ENCODE peak calls at places on chromosomes 7 and 10, in six cellular contexts. Z is A549; F is IMR-90; T is psoas muscle; M is upper lobe of right lung; G is CD8-positive, alpha-beta memory T cell. S is an unnamed sample. For H3K4me1, the result is how much of the 10 kb centered on the place peaks cover.

GRCh38 chr7:96648784-96649183 is 60.9 kb downstream of the SEM1 start:
- DNase-seq in G (no peak), M (no peak), Z (no peak), F (no peak), T (no peak), S (no peak)

GRCh38 chr10:44043646-44044368 is 341.1 kb downstream of the CXCL12 start:
- DNase-seq in Z (no peak), T (peak), F (no peak), M (no peak), G (no peak), S (no peak)

GRCh38 chr10:21807162-21807561 is 196.4 kb downstream of the DNAJC1 start:
- DNase-seq in T (no peak), M (no peak), Z (no peak), F (no peak), G (no peak), S (no peak)

GRCh38 chr10:25682203-25682950 is 251.7 kb upstream of the MYO3A start:
- DNase-seq in Z (peak), T (no peak), G (no peak), M (no peak), F (no peak), S (no peak)

GRCh38 chr7:131625817-131626372 is 69.5 kb upstream of the PODXL start:
- DNase-seq in T (peak), M (no peak), Z (peak), G (no peak), F (peak), S (no peak)

GRCh38 chr7:103073989-103074518 is 542 bp downstream of the FBXL13 start:
- DNase-seq in T (no peak), F (no peak), Z (no peak), G (no peak), M (no peak), S (peak)

GRCh38 chr10:1048349-1048731 is 579 bp downstream of the IDI1 start:
- DNase-seq in F (peak), Z (no peak), G (no peak), M (peak), T (peak), S (no peak)

GRCh38 chr10:124221356-124222297 is 128.2 kb upstream of the CHST15 start:
- DNase-seq in G (no peak), F (no peak), Z (no peak), T (no peak), M (no peak), S (no peak)

GRCh38 chr10:62924344-62924748 is 108.2 kb upstream of the EGR2 start:
- DNase-seq in G (no peak), T (no peak), F (no peak), Z (no peak), M (no peak), S (no peak)

GRCh38 chr10:113058175-113058961 is 108.3 kb downstream of the TCF7L2 start:
- DNase-seq in T (no peak), Z (no peak), F (peak), G (no peak), M (no peak), S (no peak)

GRCh38 chr10:43001427-43001795 is 75.5 kb upstream of the RET start:
- DNase-seq in Z (no peak), M (no peak), T (no peak), F (no peak), G (no peak), S (no peak)

GRCh38 chr10:97464226-97464625 is 18.3 kb downstream of the ZDHHC16 start:
- DNase-seq in F (no peak), M (no peak), G (no peak), T (no peak), Z (no peak), S (no peak)

GRCh38 chr10:113739031-113739430 is 12.5 kb upstream of the PLEKHS1 start:
- DNase-seq in G (no peak), M (no peak), T (no peak), Z (no peak), F (no peak), S (no peak)

GRCh38 chr10:107718868-107719267 is 554.4 kb upstream of the SORCS1 start:
- DNase-seq in F (no peak), M (no peak), G (no peak), T (no peak), Z (no peak), S (no peak)

GRCh38 chr10:70966848-70967553 is 78.6 kb upstream of the PCBD1 start:
- DNase-seq in M (no peak), Z (no peak), F (no peak), T (no peak), G (no peak), S (no peak)

GRCh38 chr10:80500572-80501380 is 36.9 kb upstream of the SH2D4B start:
- DNase-seq in T (peak), G (no peak), Z (no peak), M (peak), F (no peak), S (peak)

GRCh38 chr7:116249969-116250553 is 39.7 kb downstream of the TES start:
- DNase-seq in F (peak), M (no peak), T (no peak), G (no peak), Z (peak), S (no peak)

GRCh38 chr10:68251146-68251545 is 19.2 kb upstream of the ATOH7 start:
- DNase-seq in T (no peak), F (no peak), G (no peak), M (no peak), Z (no peak), S (no peak)

GRCh38 chr7:28953628-28954027 is 4.5 kb downstream of the TRIL start:
- DNase-seq in F (peak), Z (no peak), M (no peak), T (no peak), G (no peak), S (no peak)

GRCh38 chr7:49295136-49295535 is 370.8 kb downstream of the CDC14C start:
- DNase-seq in F (no peak), M (no peak), G (no peak), Z (no peak), T (no peak), S (no peak)

GRCh38 chr7:105198223-105198622 is 184.2 kb downstream of the KMT2E start:
- DNase-seq in G (no peak), M (no peak), T (no peak), Z (no peak), F (peak), S (no peak)

GRCh38 chr7:101941481-101942383 is 124.3 kb downstream of the CUX1 start:
- DNase-seq in G (no peak), M (peak), T (no peak), F (peak), Z (peak), S (no peak)

GRCh38 chr10:112265745-112266144 is 17.5 kb upstream of the TECTB start:
- DNase-seq in F (peak), Z (no peak), T (no peak), M (no peak), G (no peak), S (no peak)

GRCh38 chr7:6460990-6461584 is 13.3 kb upstream of the DAGLB start:
- DNase-seq in T (no peak), G (no peak), F (no peak), M (no peak), Z (no peak), S (no peak)

GRCh38 chr10:3807221-3807927 is 22.4 kb upstream of the KLF6 start:
- DNase-seq in F (no peak), Z (no peak), M (no peak), G (no peak), T (no peak), S (no peak)

GRCh38 chr10:3805227-3805790 is 20.3 kb upstream of the KLF6 start:
- DNase-seq in T (no peak), G (peak), F (peak), M (no peak), Z (no peak), S (no peak)

GRCh38 chr10:3805791-3806381 is 20.9 kb upstream of the KLF6 start:
- DNase-seq in M (no peak), F (peak), G (peak), Z (no peak), T (no peak), S (no peak)

GRCh38 chr10:3807928-3808496 is 23.0 kb upstream of the KLF6 start:
- DNase-seq in M (no peak), G (no peak), Z (no peak), T (no peak), F (no peak), S (no peak)

GRCh38 chr10:3806603-3807002 is 21.6 kb upstream of the KLF6 start:
- DNase-seq in T (no peak), F (peak), Z (no peak), G (no peak), M (no peak), S (no peak)
- H3K4me1 ChIP-seq in T (half or more), F (under half), Z (half or more), G (half or more), M (half or more), S (under half)

DNA sequence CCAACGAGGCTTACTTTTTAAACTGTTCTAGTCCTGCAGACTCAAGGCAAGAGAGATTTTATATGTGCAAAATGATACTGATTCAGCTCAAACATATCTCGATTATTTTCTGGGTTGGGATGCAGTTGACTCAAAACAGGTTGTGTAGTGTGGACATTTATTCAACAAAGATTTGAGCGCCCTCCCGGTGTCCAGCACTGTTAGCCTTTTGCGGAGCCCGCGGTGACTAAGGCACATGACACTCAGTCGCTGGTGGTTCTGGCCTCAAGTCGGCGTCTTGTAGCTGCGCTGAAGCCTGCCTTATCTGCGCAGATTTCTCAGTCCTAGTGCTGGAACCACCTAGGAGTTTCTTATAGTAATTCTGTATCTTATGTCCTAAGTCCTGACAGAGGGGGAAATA is 938 bp upstream of the CADPS2 start:
- DNase-seq in G (no peak), M (peak), T (peak), Z (peak), F (peak), S (peak)
- H3K4me3 ChIP-seq in G (no peak), M (peak), T (peak), Z (peak), F (no peak), S (peak)

DNA sequence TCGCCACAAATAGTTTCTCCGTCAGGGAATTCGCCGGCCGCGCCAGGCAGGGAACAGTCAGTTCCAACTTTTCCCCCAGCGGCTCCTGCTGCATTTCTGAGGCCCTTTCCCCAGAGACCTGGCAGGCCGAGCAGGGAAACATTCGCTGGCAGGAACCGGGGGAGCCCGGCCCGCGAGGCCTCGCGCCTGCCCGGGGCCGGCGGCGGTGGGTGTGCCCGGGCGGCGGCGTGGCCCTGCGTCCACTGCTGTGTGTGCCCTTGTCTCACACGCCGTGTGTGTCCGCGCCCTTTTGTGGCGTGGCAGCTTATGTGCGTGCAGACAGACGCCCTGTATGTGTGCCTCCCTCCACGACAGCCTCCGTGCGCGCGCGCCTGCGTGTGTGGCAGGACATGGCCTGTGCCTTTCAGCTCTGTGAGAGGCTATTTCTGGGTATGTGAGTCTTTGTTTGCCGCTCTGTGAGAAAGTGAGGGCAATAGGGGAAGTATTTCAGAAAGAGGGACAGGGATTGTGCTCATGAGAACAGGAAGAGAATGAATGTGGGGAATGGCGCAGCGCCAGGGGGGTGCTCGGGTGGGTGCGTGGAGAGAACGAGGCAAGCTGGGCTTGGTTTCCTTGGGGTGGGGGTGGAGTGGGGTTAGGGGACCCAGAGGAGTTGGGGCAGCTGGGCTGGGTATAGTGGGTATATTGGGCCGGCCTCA is 689 bp upstream of the SMARCD3 start:
- DNase-seq in M (peak), F (peak), T (peak), G (no peak), Z (peak), S (peak)
- H3K27ac ChIP-seq in M (peak), F (peak), T (peak), G (no peak), Z (peak), S (peak)

GRCh38 chr10:14617125-14617524 is 157.6 kb downstream of the FAM107B start:
- DNase-seq in F (no peak), G (no peak), T (no peak), M (no peak), Z (no peak), S (no peak)

GRCh38 chr10:14621037-14621436 is 153.7 kb downstream of the FAM107B start:
- DNase-seq in Z (no peak), T (no peak), G (no peak), F (peak), M (no peak), S (no peak)

GRCh38 chr10:14616465-14616864 is 158.2 kb downstream of the FAM107B start:
- DNase-seq in F (no peak), T (no peak), M (no peak), Z (no peak), G (no peak), S (no peak)

GRCh38 chr10:14617850-14618249 is 156.8 kb downstream of the FAM107B start:
- DNase-seq in F (peak), T (no peak), G (no peak), M (no peak), Z (no peak), S (no peak)

DNA sequence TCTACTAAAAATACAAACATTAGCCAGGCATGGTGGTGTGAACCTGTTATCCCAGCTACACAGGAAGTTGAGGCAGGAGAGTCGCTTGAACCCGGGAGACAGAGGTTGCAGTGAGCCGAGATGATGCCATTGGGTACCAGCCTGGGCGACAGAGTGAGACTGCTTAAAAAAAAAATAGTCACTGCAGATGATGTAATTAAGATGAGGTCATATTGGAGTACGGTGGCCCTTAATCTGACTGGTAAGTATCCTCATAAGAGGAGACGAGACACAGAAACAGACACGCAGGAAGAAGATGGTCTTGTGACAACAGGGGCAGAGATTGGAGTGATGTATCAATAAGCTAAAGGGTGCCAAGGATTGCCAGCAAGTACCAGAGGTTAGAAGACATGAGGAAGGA is 156.0 kb downstream of the FAM107B start:
- DNase-seq in M (no peak), T (no peak), Z (no peak), G (no peak), F (no peak), S (no peak)
- H3K4me1 ChIP-seq in M (under half), T (under half), Z (under half), G (under half), F (under half), S (under half)

DNA sequence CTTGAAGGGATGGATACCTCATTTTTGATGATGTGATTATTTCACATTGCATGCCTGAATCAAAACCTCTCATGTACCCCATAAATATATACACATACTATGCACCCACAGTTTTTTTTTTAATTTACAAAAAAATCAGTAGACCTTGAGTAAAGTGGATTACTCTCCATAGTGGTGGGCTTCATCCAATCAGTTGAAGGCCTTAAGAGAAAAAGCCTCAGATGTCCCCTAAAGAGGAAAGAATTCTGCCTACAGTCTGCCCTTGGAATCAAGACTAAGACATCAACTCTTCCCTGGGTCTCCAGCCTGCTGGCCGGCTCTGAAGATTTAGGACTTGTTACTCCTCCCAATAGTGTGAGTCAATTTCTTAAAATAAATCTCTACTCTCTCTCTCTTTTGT is 1.1 kb downstream of the AZGP1 start:
- DNase-seq in Z (no peak), M (no peak), T (no peak), G (no peak), F (no peak), S (no peak)
- H3K4me3 ChIP-seq in Z (no peak), M (no peak), T (no peak), G (no peak), F (no peak), S (peak)

GRCh38 chr7:121901026-121901425 is 28.1 kb downstream of the PTPRZ1 start:
- DNase-seq in Z (no peak), G (no peak), F (no peak), T (no peak), M (no peak), S (no peak)
- H3K27ac ChIP-seq in Z (no peak), G (no peak), F (no peak), T (no peak), M (no peak), S (no peak)

DNA sequence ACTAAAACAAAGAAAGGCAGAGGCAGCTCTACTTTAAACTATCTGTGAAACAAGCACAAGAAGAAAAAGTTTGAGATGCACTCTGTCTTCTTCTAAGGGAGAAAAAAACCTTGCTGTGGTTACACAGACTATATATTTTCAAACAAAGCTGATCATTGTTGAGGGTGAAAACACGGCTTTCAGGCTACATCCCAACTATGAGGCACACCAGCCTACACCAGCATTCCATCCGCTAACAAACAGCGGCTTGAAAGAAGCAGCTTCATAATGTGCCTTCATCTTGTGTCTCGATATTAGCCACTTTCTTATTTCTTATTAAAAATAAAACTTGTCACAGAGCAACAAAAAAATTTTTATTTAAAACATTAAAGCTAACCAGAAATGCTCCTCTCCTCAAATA is 79.1 kb downstream of the USP6NL start:
- DNase-seq in F (peak), G (no peak), Z (no peak), T (no peak), M (no peak), S (no peak)
- H3K4me1 ChIP-seq in F (under half), G (under half), Z (under half), T (under half), M (under half), S (under half)

S was measured in pancreas.